ENCODE peak calls at places on chromosome 21, in four cellular contexts. R is lower lobe of right lung, X is thyroid gland, G is ovary. Y is an unnamed sample.

GRCh38 chr21:30216041-30216723 is at the start of gene CLDN8:
- DNase-seq in R (peak), G (no peak), X (peak), Y (no peak)

GRCh38 chr21:15566692-15567091 is 163.1 kb upstream of the USP25 start:
- DNase-seq in R (no peak), X (no peak), G (no peak), Y (no peak)

GRCh38 chr21:39595465-39595864 is 17.3 kb upstream of the B3GALT5 start:
- DNase-seq in R (no peak), X (no peak), G (no peak), Y (no peak)

GRCh38 chr21:34034369-34035014 is 38.9 kb upstream of the MRPS6 start:
- DNase-seq in G (no peak), X (peak), R (no peak), Y (no peak)

GRCh38 chr21:35048706-35049617 is at the start of gene RUNX1:
- DNase-seq in R (peak), X (no peak), G (no peak), Y (no peak)

GRCh38 chr21:29080454-29080930 is 7.0 kb upstream of the CCT8 start:
- DNase-seq in X (no peak), G (no peak), R (no peak), Y (no peak)

GRCh38 chr21:41622831-41623548 is 115.0 kb upstream of the TMPRSS2 start:
- DNase-seq in X (no peak), G (no peak), R (no peak), Y (no peak)

GRCh38 chr21:20790113-20790512 is 208.1 kb upstream of the NCAM2 start:
- DNase-seq in G (no peak), X (no peak), R (no peak), Y (no peak)

GRCh38 chr21:43198376-43198775 is 29.6 kb downstream of the CRYAA start:
- DNase-seq in R (no peak), X (no peak), G (no peak), Y (no peak)

GRCh38 chr21:33940846-33941245 is 25.2 kb upstream of the ATP5PO start:
- DNase-seq in R (no peak), G (no peak), X (peak), Y (no peak)

GRCh38 chr21:42744520-42745445 is 91.4 kb downstream of the PDE9A start:
- DNase-seq in X (no peak), R (no peak), G (no peak), Y (no peak)

GRCh38 chr21:37793660-37794059 is 122.6 kb downstream of the KCNJ6 start:
- DNase-seq in G (no peak), R (no peak), X (no peak), Y (no peak)

GRCh38 chr21:38903578-38904193 is 98.0 kb downstream of the ETS2 start:
- DNase-seq in R (no peak), X (no peak), G (no peak), Y (no peak)

GRCh38 chr21:41316641-41317392 is at the start of gene FAM3B:
- DNase-seq in R (peak), G (no peak), X (peak), Y (no peak)

GRCh38 chr21:42424848-42425602 is 21.3 kb downstream of the UBASH3A start:
- DNase-seq in G (no peak), X (no peak), R (peak), Y (no peak)

GRCh38 chr21:34914239-34914638 is 134.9 kb downstream of the RUNX1 start:
- DNase-seq in G (no peak), R (no peak), X (no peak), Y (no peak)

GRCh38 chr21:14864211-14865021 is 200.4 kb downstream of the NRIP1 start:
- DNase-seq in X (peak), G (peak), R (peak), Y (no peak)

GRCh38 chr21:41559658-41560599 is 52.0 kb upstream of the TMPRSS2 start:
- DNase-seq in R (no peak), X (no peak), G (no peak), Y (peak)

GRCh38 chr21:32163386-32163785 is 115.5 kb downstream of the MIS18A start:
- DNase-seq in G (no peak), X (no peak), R (no peak), Y (no peak)
- TF ChIP-seq CTCF in G (no peak), X (no peak), R (no peak), Y (no peak)

DNA sequence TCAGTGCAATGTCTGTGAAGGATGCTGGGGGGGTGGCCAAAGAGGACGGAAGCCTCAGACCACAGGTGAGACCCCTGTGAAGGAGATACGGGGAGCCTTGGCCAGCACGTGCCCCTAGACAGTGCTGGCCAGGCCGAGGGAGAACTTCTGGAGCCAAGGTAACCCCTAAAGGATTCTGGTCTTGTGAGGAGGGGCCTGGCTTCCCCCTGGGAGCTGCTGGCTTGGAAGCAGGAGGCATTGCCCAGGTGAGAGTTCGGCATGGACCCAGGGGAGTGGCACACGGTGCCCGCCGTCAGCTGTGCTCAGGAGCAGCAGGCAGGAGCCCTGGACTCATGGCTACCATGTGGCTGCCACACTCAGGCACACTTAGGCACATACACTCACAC is 1.3 kb upstream of the COL6A2 start:
- DNase-seq in G (peak), R (no peak), X (peak), Y (no peak)
- H3K4me3 ChIP-seq in G (no peak), R (no peak), X (no peak), Y (no peak)

GRCh38 chr21:36385909-36386642 is 884 bp downstream of the CHAF1B start:
- DNase-seq in X (no peak), R (no peak), G (peak), Y (no peak)

GRCh38 chr21:36388076-36388475 is 2.9 kb downstream of the CHAF1B start:
- DNase-seq in G (no peak), R (no peak), X (no peak), Y (no peak)

GRCh38 chr21:36384885-36385232 is 333 bp upstream of the CHAF1B start:
- DNase-seq in G (no peak), R (no peak), X (no peak), Y (no peak)

GRCh38 chr21:36385233-36385908 is at the start of gene CHAF1B:
- DNase-seq in R (peak), G (peak), X (peak), Y (no peak)

GRCh38 chr21:36388835-36389234 is 3.6 kb downstream of the CHAF1B start:
- DNase-seq in G (no peak), R (no peak), X (peak), Y (no peak)
- TF ChIP-seq CTCF in G (no peak), R (peak), X (peak), Y (peak)

GRCh38 chr21:17159697-17160096 is 353.1 kb upstream of the CXADR start:
- DNase-seq in G (no peak), X (no peak), R (no peak), Y (no peak)
- H3K4me3 ChIP-seq in G (no peak), X (no peak), R (no peak), Y (no peak)

DNA sequence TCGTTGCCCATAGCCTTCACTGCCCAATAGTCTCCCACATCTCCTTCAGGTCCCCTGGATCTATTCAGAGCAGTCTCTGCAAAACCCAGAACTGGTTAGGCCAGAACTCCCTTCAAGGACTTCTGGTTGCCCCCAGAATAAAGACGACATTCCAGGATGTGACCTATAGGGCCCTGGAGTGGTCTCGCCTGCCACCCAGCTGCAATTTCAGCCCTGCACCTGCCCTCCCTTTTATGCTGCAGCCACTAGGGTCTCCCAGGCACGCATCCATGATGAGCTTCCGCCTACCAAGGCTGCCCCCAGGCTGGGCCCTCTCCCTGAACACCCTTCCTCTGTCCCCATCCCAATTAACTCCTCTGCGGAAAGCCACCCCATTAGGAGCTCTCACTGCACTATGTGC is 7.2 kb upstream of the TSPEAR start:
- DNase-seq in G (no peak), X (no peak), R (no peak), Y (no peak)
- TF ChIP-seq CTCF in G (no peak), X (no peak), R (no peak), Y (no peak)

DNA sequence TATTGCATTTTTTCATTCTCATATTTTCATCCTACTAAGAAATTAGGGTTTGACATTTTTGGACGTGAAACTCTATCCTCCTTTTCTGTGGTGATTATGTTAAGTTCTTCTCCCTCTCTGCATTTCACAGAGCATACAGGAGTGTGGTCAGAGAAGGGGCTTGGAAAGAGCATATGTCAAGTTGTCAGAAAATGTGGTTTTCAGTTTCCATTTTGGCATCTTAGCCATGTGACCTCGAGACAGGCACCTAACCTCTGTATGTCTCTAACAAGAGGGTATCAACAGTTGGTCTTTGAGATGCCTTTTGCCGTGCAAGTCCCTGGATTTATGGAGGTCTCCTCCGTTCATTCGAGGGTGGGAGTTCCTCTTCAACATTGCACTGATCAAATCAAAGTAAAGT is 140.7 kb downstream of the CYYR1 start:
- DNase-seq in X (no peak), R (no peak), G (no peak), Y (no peak)
- H3K4me3 ChIP-seq in X (no peak), R (no peak), G (no peak), Y (no peak)

Y was measured in BJ.